ENCODE peak calls at places on chromosomes 2 and 18, in nine cellular contexts. M is endodermal cell; R is mammary epithelial cell; B is tibial artery; J is brain microvascular endothelial cell; Z is stomach; N is CD8-positive, alpha-beta T cell; C is uterus; D is ovary. H is an unnamed sample.

GRCh38 chr2:61660511-61661388 is 122.6 kb upstream of the XPO1 start:
- DNase-seq in M (no peak), R (no peak), B (no peak), J (peak), Z (peak), N (no peak), C (no peak), D (no peak), H (no peak)

GRCh38 chr2:149645391-149645790 is 57.8 kb upstream of the MMADHC start:
- DNase-seq in M (no peak), R (no peak), B (no peak), J (peak), Z (no peak), N (no peak), C (no peak), D (no peak), H (no peak)

GRCh38 chr2:222919841-222920609 is 59.2 kb downstream of the ACSL3 start:
- DNase-seq in M (no peak), R (peak), B (no peak), J (peak), Z (no peak), N (no peak), C (no peak), D (no peak), H (no peak)

GRCh38 chr2:109644571-109645275 is 30.6 kb downstream of the SOWAHC start:
- DNase-seq in M (peak), R (no peak), B (peak), J (no peak), Z (peak), N (no peak), C (no peak), D (no peak), H (no peak)

GRCh38 chr2:178205853-178206516 is 11.7 kb downstream of the OSBPL6 start:
- DNase-seq in M (no peak), R (peak), B (no peak), J (peak), Z (no peak), N (no peak), C (no peak), D (no peak), H (no peak)

GRCh38 chr2:196251132-196251531 is 79.8 kb upstream of the STK17B start:
- DNase-seq in M (no peak), R (no peak), B (no peak), J (no peak), Z (no peak), N (no peak), C (no peak), D (no peak), H (no peak)

GRCh38 chr2:98565286-98565860 is 42.9 kb downstream of the COA5 start:
- DNase-seq in M (no peak), R (no peak), B (peak), J (no peak), Z (no peak), N (no peak), C (no peak), D (no peak), H (no peak)

GRCh38 chr2:162368494-162368893 is 24.6 kb downstream of the GCA start:
- DNase-seq in M (no peak), R (no peak), B (no peak), J (no peak), Z (no peak), N (no peak), C (no peak), D (no peak), H (no peak)

GRCh38 chr2:234044157-234044556 is 6.3 kb upstream of the SPP2 start:
- DNase-seq in M (no peak), R (peak), B (no peak), J (no peak), Z (no peak), N (no peak), C (no peak), D (no peak), H (no peak)

GRCh38 chr2:219523031-219523671 is 8.9 kb downstream of the ASIC4 start:
- DNase-seq in M (peak), R (no peak), B (no peak), J (no peak), Z (no peak), N (peak), C (peak), D (no peak), H (no peak)

GRCh38 chr2:18473241-18473841 is 87.1 kb downstream of the RDH14 start:
- DNase-seq in M (no peak), R (peak), B (no peak), J (peak), Z (no peak), N (no peak), C (peak), D (no peak), H (no peak)

GRCh38 chr18:29285471-29285870 is 1108.5 kb upstream of the CDH2 start:
- DNase-seq in M (no peak), R (peak), B (no peak), J (no peak), Z (no peak), N (no peak), C (no peak), D (no peak), H (no peak)

GRCh38 chr2:128315829-128316776 is 2.6 kb downstream of the HS6ST1 start:
- DNase-seq in M (peak), R (no peak), B (peak), J (no peak), Z (peak), N (no peak), C (no peak), D (peak), H (peak)

GRCh38 chr2:59458862-59459261 is 1094.6 kb downstream of the BCL11A start:
- DNase-seq in M (peak), R (no peak), B (no peak), J (no peak), Z (peak), N (no peak), C (no peak), D (no peak), H (no peak)

GRCh38 chr2:73925853-73926492 is 707 bp upstream of the DGUOK start:
- DNase-seq in M (peak), R (peak), B (no peak), J (no peak), Z (peak), N (no peak), C (no peak), D (peak), H (peak)

GRCh38 chr2:48841126-48841525 is 85.6 kb upstream of the LHCGR start:
- DNase-seq in M (no peak), R (no peak), B (no peak), J (no peak), Z (no peak), N (no peak), C (no peak), D (no peak), H (no peak)

GRCh38 chr2:199339826-199340605 is 117.7 kb downstream of the SATB2 start:
- DNase-seq in M (no peak), R (no peak), B (no peak), J (no peak), Z (no peak), N (no peak), C (no peak), D (no peak), H (no peak)

DNA sequence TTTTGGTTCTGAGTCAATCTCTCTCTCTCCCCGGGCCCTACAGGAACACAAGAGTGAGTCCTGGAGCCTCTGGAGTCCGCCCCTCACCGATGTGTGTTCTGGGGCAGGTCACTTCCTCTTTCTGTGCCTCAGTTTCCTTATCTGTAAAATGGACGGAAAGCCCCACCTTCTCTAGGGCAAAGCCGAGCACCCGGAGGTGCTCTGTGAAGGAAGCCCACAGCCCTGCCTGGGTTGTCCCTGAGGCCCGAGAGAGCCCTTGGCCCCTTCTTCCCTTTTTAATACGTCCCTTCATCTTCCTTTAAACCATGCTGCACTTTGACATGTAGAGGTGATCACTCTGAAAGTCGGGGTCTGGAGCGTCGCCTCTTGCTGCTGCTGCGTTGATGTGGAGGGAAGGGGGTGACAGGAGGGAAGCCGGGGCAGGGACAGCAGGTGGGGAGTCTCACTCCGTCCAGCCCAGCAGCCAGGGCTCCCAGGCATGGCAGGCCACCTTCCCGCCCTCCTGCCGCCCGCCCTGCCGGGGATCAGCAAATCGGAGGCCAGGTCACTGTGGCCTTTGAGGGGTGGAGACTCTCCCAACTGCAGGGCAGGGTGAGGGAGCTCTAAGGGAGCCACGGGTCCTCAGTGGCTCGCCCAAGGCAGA is 136.1 kb upstream of the ID2 start:
- DNase-seq in M (peak), R (no peak), B (peak), J (no peak), Z (peak), N (no peak), C (no peak), D (no peak), H (no peak)
- H3K27ac ChIP-seq in M (no peak), R (no peak), B (no peak), J (no peak), Z (peak), N (no peak), C (no peak), D (no peak), H (peak)

GRCh38 chr2:20506281-20506685 is 59.4 kb downstream of the RHOB start:
- DNase-seq in M (no peak), R (peak), B (no peak), J (peak), Z (no peak), N (no peak), C (no peak), D (peak), H (no peak)
- TF ChIP-seq CTCF in M (peak), R (no peak), B (no peak), J (peak), Z (no peak), N (no peak), C (peak), D (no peak), H (no peak)

GRCh38 chr2:28406276-28407096 is 13.8 kb downstream of the FOSL2 start:
- DNase-seq in M (no peak), R (peak), B (peak), J (peak), Z (peak), N (peak), C (no peak), D (no peak), H (no peak)
- H3K27ac ChIP-seq in M (no peak), R (peak), B (peak), J (peak), Z (peak), N (peak), C (peak), D (peak), H (no peak)

GRCh38 chr2:78993518-78994148 is 31.9 kb upstream of the REG3G start:
- DNase-seq in M (no peak), R (no peak), B (no peak), J (no peak), Z (no peak), N (no peak), C (no peak), D (no peak), H (no peak)
- TF ChIP-seq CTCF in M (no peak), R (no peak), B (no peak), J (no peak), Z (no peak), N (no peak), C (no peak), D (no peak), H (no peak)

H was measured in OCI-LY7.